ENCODE peak calls at places on chromosomes 2 and 18, in nine cellular contexts. One of them, this sample, is unnamed.

GRCh38 chr2:196703660-196704209 is 64.2 kb downstream of the CCDC150 start:
- DNase-seq in CD4-positive, alpha-beta T cell: no peak
- DNase-seq in SK-N-MC: no peak
- DNase-seq in prostate gland: no peak
- DNase-seq in neuronal stem cell: no peak
- DNase-seq in right cardiac atrium: no peak
- DNase-seq in uterus: no peak
- DNase-seq in A549: no peak
- DNase-seq in CD4-positive, CD25-positive, alpha-beta regulatory T cell: no peak
- DNase-seq in this sample: no peak

GRCh38 chr2:49360051-49360767 is 205.9 kb upstream of the FSHR start:
- DNase-seq in SK-N-MC: peak
- DNase-seq in CD4-positive, CD25-positive, alpha-beta regulatory T cell: no peak
- DNase-seq in neuronal stem cell: no peak
- DNase-seq in right cardiac atrium: no peak
- DNase-seq in uterus: no peak
- DNase-seq in CD4-positive, alpha-beta T cell: no peak
- DNase-seq in prostate gland: no peak
- DNase-seq in A549: no peak
- DNase-seq in this sample: no peak

GRCh38 chr2:36380624-36381481 is 25.3 kb downstream of the CRIM1 start:
- DNase-seq in neuronal stem cell: peak
- DNase-seq in CD4-positive, alpha-beta T cell: no peak
- DNase-seq in CD4-positive, CD25-positive, alpha-beta regulatory T cell: no peak
- DNase-seq in A549: peak
- DNase-seq in prostate gland: no peak
- DNase-seq in right cardiac atrium: no peak
- DNase-seq in uterus: no peak
- DNase-seq in SK-N-MC: no peak
- DNase-seq in this sample: peak

GRCh38 chr18:2515908-2516625 is 55.2 kb downstream of the METTL4 start:
- DNase-seq in CD4-positive, CD25-positive, alpha-beta regulatory T cell: peak
- DNase-seq in right cardiac atrium: no peak
- DNase-seq in uterus: no peak
- DNase-seq in CD4-positive, alpha-beta T cell: no peak
- DNase-seq in A549: peak
- DNase-seq in SK-N-MC: no peak
- DNase-seq in neuronal stem cell: no peak
- DNase-seq in prostate gland: no peak
- DNase-seq in this sample: no peak

GRCh38 chr2:158973511-158973956 is 5.1 kb downstream of the TANC1 start:
- DNase-seq in neuronal stem cell: no peak
- DNase-seq in right cardiac atrium: no peak
- DNase-seq in SK-N-MC: no peak
- DNase-seq in CD4-positive, CD25-positive, alpha-beta regulatory T cell: no peak
- DNase-seq in A549: no peak
- DNase-seq in CD4-positive, alpha-beta T cell: no peak
- DNase-seq in uterus: no peak
- DNase-seq in prostate gland: no peak
- DNase-seq in this sample: no peak

GRCh38 chr2:64797881-64798590 is 144.3 kb upstream of the SERTAD2 start:
- DNase-seq in A549: no peak
- DNase-seq in SK-N-MC: peak
- DNase-seq in uterus: no peak
- DNase-seq in CD4-positive, alpha-beta T cell: no peak
- DNase-seq in right cardiac atrium: no peak
- DNase-seq in CD4-positive, CD25-positive, alpha-beta regulatory T cell: no peak
- DNase-seq in neuronal stem cell: no peak
- DNase-seq in prostate gland: peak
- DNase-seq in this sample: peak

GRCh38 chr2:205409403-205409802 is 272.9 kb upstream of the NRP2 start:
- DNase-seq in A549: no peak
- DNase-seq in right cardiac atrium: no peak
- DNase-seq in prostate gland: no peak
- DNase-seq in SK-N-MC: no peak
- DNase-seq in uterus: no peak
- DNase-seq in CD4-positive, CD25-positive, alpha-beta regulatory T cell: no peak
- DNase-seq in neuronal stem cell: no peak
- DNase-seq in CD4-positive, alpha-beta T cell: no peak
- DNase-seq in this sample: no peak

GRCh38 chr2:42328923-42329322 is 32.1 kb downstream of the COX7A2L start:
- DNase-seq in neuronal stem cell: no peak
- DNase-seq in right cardiac atrium: no peak
- DNase-seq in CD4-positive, CD25-positive, alpha-beta regulatory T cell: no peak
- DNase-seq in CD4-positive, alpha-beta T cell: no peak
- DNase-seq in uterus: no peak
- DNase-seq in SK-N-MC: no peak
- DNase-seq in prostate gland: no peak
- DNase-seq in A549: no peak
- DNase-seq in this sample: no peak

GRCh38 chr18:25496544-25496943 is 144.6 kb upstream of the ZNF521 start:
- DNase-seq in CD4-positive, alpha-beta T cell: no peak
- DNase-seq in neuronal stem cell: no peak
- DNase-seq in right cardiac atrium: no peak
- DNase-seq in CD4-positive, CD25-positive, alpha-beta regulatory T cell: no peak
- DNase-seq in SK-N-MC: no peak
- DNase-seq in prostate gland: no peak
- DNase-seq in uterus: no peak
- DNase-seq in A549: no peak
- DNase-seq in this sample: no peak

GRCh38 chr2:108401800-108402199 is 24.0 kb downstream of the SULT1C4 start:
- DNase-seq in prostate gland: no peak
- DNase-seq in A549: no peak
- DNase-seq in CD4-positive, alpha-beta T cell: no peak
- DNase-seq in right cardiac atrium: no peak
- DNase-seq in uterus: no peak
- DNase-seq in SK-N-MC: no peak
- DNase-seq in neuronal stem cell: no peak
- DNase-seq in CD4-positive, CD25-positive, alpha-beta regulatory T cell: no peak
- DNase-seq in this sample: no peak

DNA sequence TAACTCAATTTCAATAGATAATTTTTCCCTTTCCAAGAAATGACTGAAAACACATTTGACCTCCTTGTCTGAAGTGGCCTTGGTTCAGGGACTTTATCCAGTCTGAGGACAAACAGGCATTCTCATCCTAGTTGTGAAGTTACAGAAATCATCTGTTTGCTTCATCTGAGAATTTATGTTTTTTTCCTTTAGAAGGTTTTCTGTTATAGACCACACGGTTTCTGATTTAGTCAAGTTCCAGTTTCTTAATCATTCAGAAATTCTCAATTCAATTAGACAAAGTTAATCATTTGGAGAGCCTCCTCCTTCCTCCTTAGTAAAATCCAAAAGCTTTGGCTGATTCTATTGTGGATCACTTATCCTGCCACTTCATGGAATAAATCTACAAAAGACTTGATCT is 60.9 kb downstream of the ICOS start:
- DNase-seq in prostate gland: no peak
- DNase-seq in CD4-positive, CD25-positive, alpha-beta regulatory T cell: no peak
- DNase-seq in right cardiac atrium: no peak
- DNase-seq in A549: no peak
- DNase-seq in CD4-positive, alpha-beta T cell: no peak
- DNase-seq in uterus: no peak
- DNase-seq in SK-N-MC: no peak
- DNase-seq in neuronal stem cell: no peak
- DNase-seq in this sample: no peak
- H3K27ac ChIP-seq in prostate gland: no peak
- H3K27ac ChIP-seq in CD4-positive, CD25-positive, alpha-beta regulatory T cell: peak
- H3K27ac ChIP-seq in right cardiac atrium: no peak
- H3K27ac ChIP-seq in A549: no peak
- H3K27ac ChIP-seq in CD4-positive, alpha-beta T cell: no peak
- H3K27ac ChIP-seq in uterus: no peak
- H3K27ac ChIP-seq in SK-N-MC: no peak
- H3K27ac ChIP-seq in neuronal stem cell: no peak
- H3K27ac ChIP-seq in this sample: no peak

GRCh38 chr2:1791670-1792069 is 47.4 kb upstream of the PXDN start:
- DNase-seq in CD4-positive, CD25-positive, alpha-beta regulatory T cell: no peak
- DNase-seq in uterus: no peak
- DNase-seq in neuronal stem cell: no peak
- DNase-seq in prostate gland: no peak
- DNase-seq in SK-N-MC: no peak
- DNase-seq in A549: no peak
- DNase-seq in CD4-positive, alpha-beta T cell: no peak
- DNase-seq in right cardiac atrium: no peak
- DNase-seq in this sample: no peak
- H3K27ac ChIP-seq in CD4-positive, CD25-positive, alpha-beta regulatory T cell: no peak
- H3K27ac ChIP-seq in uterus: no peak
- H3K27ac ChIP-seq in neuronal stem cell: no peak
- H3K27ac ChIP-seq in prostate gland: no peak
- H3K27ac ChIP-seq in SK-N-MC: peak
- H3K27ac ChIP-seq in A549: no peak
- H3K27ac ChIP-seq in CD4-positive, alpha-beta T cell: no peak
- H3K27ac ChIP-seq in right cardiac atrium: no peak
- H3K27ac ChIP-seq in this sample: no peak

GRCh38 chr2:240596080-240596460 is 9.5 kb downstream of the CAPN10 start:
- DNase-seq in CD4-positive, alpha-beta T cell: no peak
- DNase-seq in right cardiac atrium: peak
- DNase-seq in uterus: peak
- DNase-seq in SK-N-MC: no peak
- DNase-seq in neuronal stem cell: no peak
- DNase-seq in CD4-positive, CD25-positive, alpha-beta regulatory T cell: no peak
- DNase-seq in prostate gland: no peak
- DNase-seq in A549: no peak
- DNase-seq in this sample: no peak
- H3K27ac ChIP-seq in CD4-positive, alpha-beta T cell: no peak
- H3K27ac ChIP-seq in right cardiac atrium: peak
- H3K27ac ChIP-seq in uterus: no peak
- H3K27ac ChIP-seq in SK-N-MC: no peak
- H3K27ac ChIP-seq in neuronal stem cell: no peak
- H3K27ac ChIP-seq in CD4-positive, CD25-positive, alpha-beta regulatory T cell: no peak
- H3K27ac ChIP-seq in prostate gland: peak
- H3K27ac ChIP-seq in A549: no peak
- H3K27ac ChIP-seq in this sample: no peak

DNA sequence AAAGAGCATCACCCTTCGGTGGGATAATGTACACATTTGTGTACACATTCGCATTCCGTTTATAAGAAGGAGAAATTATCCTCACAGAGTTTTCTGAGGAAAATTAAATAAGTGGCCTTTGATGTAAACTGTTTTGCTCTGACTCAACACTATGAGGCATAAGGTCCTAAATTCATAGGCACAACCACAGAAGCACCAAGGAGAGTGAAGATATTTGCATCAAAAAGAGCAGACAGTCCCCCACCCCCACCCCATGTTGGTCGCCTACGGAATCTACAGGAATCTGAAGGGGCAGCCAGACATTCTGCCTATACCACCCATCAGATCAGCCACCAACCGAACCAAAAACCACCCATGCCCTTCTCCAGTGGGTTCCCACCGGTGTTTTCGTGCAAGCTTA is 33.0 kb downstream of the BCL11A start:
- DNase-seq in A549: no peak
- DNase-seq in prostate gland: no peak
- DNase-seq in SK-N-MC: no peak
- DNase-seq in uterus: no peak
- DNase-seq in right cardiac atrium: no peak
- DNase-seq in CD4-positive, alpha-beta T cell: no peak
- DNase-seq in neuronal stem cell: no peak
- DNase-seq in CD4-positive, CD25-positive, alpha-beta regulatory T cell: no peak
- DNase-seq in this sample: no peak
- H3K27ac ChIP-seq in A549: no peak
- H3K27ac ChIP-seq in prostate gland: no peak
- H3K27ac ChIP-seq in SK-N-MC: no peak
- H3K27ac ChIP-seq in uterus: no peak
- H3K27ac ChIP-seq in right cardiac atrium: no peak
- H3K27ac ChIP-seq in CD4-positive, alpha-beta T cell: no peak
- H3K27ac ChIP-seq in neuronal stem cell: no peak
- H3K27ac ChIP-seq in CD4-positive, CD25-positive, alpha-beta regulatory T cell: no peak
- H3K27ac ChIP-seq in this sample: no peak